ENCODE peak calls at places on chromosomes 12 and 14, in ten cellular contexts. C is NCI-H1105; O is naive thymus-derived CD4-positive, alpha-beta T cell; U is retinal pigment epithelial cell; X is spleen; P is pulmonary artery endothelial cell; S is NCI-H1694 treated with DMSO at 0.1 percent for 48 hours; Y is AG10803; V is left colon; L is neuronal stem cell. M is an unnamed sample.

GRCh38 chr12:69120331-69120730 is 119.0 kb upstream of the CPSF6 start:
- DNase-seq in C (no peak), O (no peak), U (no peak), X (no peak), P (no peak), S (no peak), Y (no peak), V (no peak), L (no peak), M (no peak)

GRCh38 chr12:99282086-99282485 is 365.5 kb upstream of the GARIN6 start:
- DNase-seq in C (no peak), O (no peak), U (no peak), X (no peak), P (no peak), S (no peak), Y (no peak), V (no peak), L (no peak), M (no peak)

GRCh38 chr12:100877776-100878175 is 83.2 kb downstream of the ANO4 start:
- DNase-seq in C (no peak), O (no peak), U (no peak), X (no peak), P (no peak), S (no peak), Y (no peak), V (no peak), L (no peak), M (peak)

GRCh38 chr12:112812598-112813406 is 21.3 kb downstream of the RPH3A start:
- DNase-seq in C (no peak), O (no peak), U (no peak), X (no peak), P (no peak), S (no peak), Y (no peak), V (no peak), L (no peak), M (no peak)

GRCh38 chr12:107504503-107504885 is 181.1 kb upstream of the PWP1 start:
- DNase-seq in C (no peak), O (no peak), U (no peak), X (no peak), P (no peak), S (no peak), Y (no peak), V (no peak), L (no peak), M (no peak)

GRCh38 chr12:65965358-65965757 is 141.1 kb downstream of the HMGA2 start:
- DNase-seq in C (no peak), O (no peak), U (no peak), X (no peak), P (no peak), S (no peak), Y (no peak), V (no peak), L (no peak), M (no peak)

GRCh38 chr12:82329508-82329907 is 28.7 kb downstream of the CCDC59 start:
- DNase-seq in C (peak), O (no peak), U (no peak), X (no peak), P (no peak), S (no peak), Y (no peak), V (no peak), L (peak), M (no peak)

GRCh38 chr12:110316861-110317260 is 35.8 kb downstream of the ATP2A2 start:
- DNase-seq in C (no peak), O (no peak), U (no peak), X (no peak), P (no peak), S (no peak), Y (peak), V (no peak), L (no peak), M (peak)

GRCh38 chr12:75756771-75757170 is 245.4 kb upstream of the KRR1 start:
- DNase-seq in C (no peak), O (no peak), U (no peak), X (no peak), P (no peak), S (no peak), Y (no peak), V (no peak), L (no peak), M (no peak)

GRCh38 chr14:94050231-94050880 is 24.2 kb downstream of the OTUB2 start:
- DNase-seq in C (no peak), O (no peak), U (no peak), X (peak), P (no peak), S (no peak), Y (no peak), V (no peak), L (no peak), M (no peak)

GRCh38 chr12:97948591-97948990 is 486.0 kb downstream of the RMST start:
- DNase-seq in C (no peak), O (no peak), U (no peak), X (no peak), P (no peak), S (no peak), Y (no peak), V (no peak), L (no peak), M (no peak)

GRCh38 chr14:100443643-100444042 is 120.5 kb downstream of the SLC25A47 start:
- DNase-seq in C (no peak), O (no peak), U (no peak), X (no peak), P (no peak), S (peak), Y (peak), V (no peak), L (no peak), M (peak)

GRCh38 chr12:124509676-124510300 is 57.6 kb downstream of the NCOR2 start:
- DNase-seq in C (no peak), O (no peak), U (no peak), X (no peak), P (no peak), S (no peak), Y (peak), V (peak), L (no peak), M (peak)

GRCh38 chr14:104932676-104933631 is 8.3 kb downstream of the PLD4 start:
- DNase-seq in C (peak), O (peak), U (no peak), X (peak), P (no peak), S (peak), Y (peak), V (peak), L (peak), M (peak)

GRCh38 chr14:83085141-83085540 is 1551.5 kb upstream of the SEL1L start:
- DNase-seq in C (no peak), O (no peak), U (no peak), X (no peak), P (no peak), S (no peak), Y (no peak), V (no peak), L (no peak), M (no peak)

GRCh38 chr14:21300892-21301291 is 21.0 kb downstream of the RPGRIP1 start:
- DNase-seq in C (peak), O (peak), U (no peak), X (peak), P (no peak), S (no peak), Y (no peak), V (peak), L (peak), M (no peak)

GRCh38 chr12:3641428-3641883 is 111.5 kb downstream of the CRACR2A start:
- DNase-seq in C (no peak), O (no peak), U (no peak), X (no peak), P (peak), S (no peak), Y (peak), V (no peak), L (no peak), M (peak)

GRCh38 chr12:77087427-77087826 is 22.1 kb upstream of the E2F7 start:
- DNase-seq in C (no peak), O (no peak), U (no peak), X (no peak), P (peak), S (no peak), Y (peak), V (no peak), L (no peak), M (peak)

GRCh38 chr12:112977139-112977538 is 1.2 kb upstream of the OAS2 start:
- DNase-seq in C (no peak), O (no peak), U (no peak), X (no peak), P (no peak), S (no peak), Y (no peak), V (no peak), L (no peak), M (no peak)

GRCh38 chr14:68608235-68608962 is 184.5 kb downstream of the ZFP36L1 start:
- DNase-seq in C (no peak), O (no peak), U (no peak), X (no peak), P (no peak), S (no peak), Y (no peak), V (peak), L (no peak), M (no peak)

GRCh38 chr14:69376439-69376838 is 21.7 kb downstream of the ERH start:
- DNase-seq in C (no peak), O (no peak), U (no peak), X (no peak), P (no peak), S (no peak), Y (peak), V (no peak), L (no peak), M (peak)

GRCh38 chr14:50335389-50335788 is 23.3 kb downstream of the DMAC2L start:
- DNase-seq in C (peak), O (no peak), U (peak), X (no peak), P (no peak), S (peak), Y (peak), V (peak), L (peak), M (peak)

GRCh38 chr14:55120466-55121144 is 8.4 kb upstream of the LGALS3 start:
- DNase-seq in C (no peak), O (no peak), U (no peak), X (no peak), P (no peak), S (no peak), Y (no peak), V (peak), L (no peak), M (no peak)

GRCh38 chr12:121250359-121250758 is 40.4 kb downstream of the P2RX4 start:
- DNase-seq in C (no peak), O (no peak), U (no peak), X (no peak), P (no peak), S (no peak), Y (no peak), V (no peak), L (no peak), M (no peak)

GRCh38 chr14:99262977-99263448 is 9.0 kb downstream of the BCL11B start:
- DNase-seq in C (no peak), O (no peak), U (no peak), X (peak), P (no peak), S (no peak), Y (no peak), V (no peak), L (no peak), M (no peak)

GRCh38 chr12:96195845-96196451 is 1.8 kb downstream of the ELK3 start:
- DNase-seq in C (no peak), O (no peak), U (peak), X (peak), P (no peak), S (no peak), Y (peak), V (peak), L (no peak), M (peak)

GRCh38 chr12:25155031-25155576 is 39.9 kb downstream of the DNAI7 start:
- DNase-seq in C (no peak), O (peak), U (no peak), X (no peak), P (no peak), S (peak), Y (peak), V (no peak), L (peak), M (peak)

GRCh38 chr12:7645395-7646177 is 20.1 kb downstream of the APOBEC1 start:
- DNase-seq in C (peak), O (peak), U (no peak), X (no peak), P (no peak), S (no peak), Y (peak), V (peak), L (no peak), M (peak)

GRCh38 chr12:121774968-121775474 is 18.5 kb downstream of the RHOF start:
- DNase-seq in C (no peak), O (no peak), U (no peak), X (no peak), P (no peak), S (no peak), Y (no peak), V (no peak), L (no peak), M (no peak)

GRCh38 chr14:49946320-49947141 is 53.6 kb downstream of the ARF6 start:
- DNase-seq in C (peak), O (peak), U (peak), X (no peak), P (peak), S (peak), Y (peak), V (no peak), L (no peak), M (peak)

GRCh38 chr12:46944104-46944503 is 118.3 kb upstream of the SLC38A4 start:
- DNase-seq in C (no peak), O (no peak), U (peak), X (no peak), P (no peak), S (no peak), Y (peak), V (no peak), L (no peak), M (peak)

GRCh38 chr12:63862187-63863107 is 17.9 kb downstream of the SRGAP1 start:
- DNase-seq in C (no peak), O (no peak), U (no peak), X (no peak), P (no peak), S (no peak), Y (peak), V (peak), L (no peak), M (peak)

GRCh38 chr12:114869091-114869834 is 185.3 kb upstream of the TBX3 start:
- DNase-seq in C (peak), O (no peak), U (peak), X (no peak), P (no peak), S (no peak), Y (peak), V (no peak), L (no peak), M (peak)